ENCODE peak calls at places on chromosomes 4 and X, in ten cellular contexts. N is cardiac fibroblast, D is pancreas, B is AG10803, G is NT2/D1, T is brain microvascular endothelial cell, C is uterus, R is epithelial cell of esophagus, A is HFF-Myc, Y is IMR-90. H is an unnamed sample.

GRCh38 chr4:166882221-166882620 is 352.1 kb downstream of the SPOCK3 start:
- DNase-seq in Y (no peak), G (no peak), R (peak), N (no peak), B (no peak), D (no peak), A (no peak), T (no peak), C (no peak), H (no peak)

GRCh38 chrX:73944582-73944947 is 359.4 kb upstream of the ZCCHC13 start:
- DNase-seq in Y (peak), B (no peak), R (no peak), T (no peak), C (no peak), N (peak), G (no peak), D (no peak), A (no peak), H (no peak)

GRCh38 chr4:140976768-140977167 is 156.5 kb downstream of the RNF150 start:
- DNase-seq in Y (no peak), B (no peak), A (no peak), D (no peak), G (no peak), N (no peak), T (no peak), R (no peak), C (peak), H (no peak)

GRCh38 chr4:106676173-106676921 is 307.8 kb upstream of the GIMD1 start:
- DNase-seq in D (no peak), C (no peak), T (no peak), R (peak), Y (no peak), N (peak), A (no peak), B (peak), G (no peak), H (peak)

GRCh38 chr4:128663325-128663724 is 146.2 kb upstream of the JADE1 start:
- DNase-seq in A (no peak), G (no peak), B (no peak), T (no peak), Y (no peak), R (no peak), N (no peak), D (peak), C (no peak), H (no peak)

GRCh38 chr4:78772526-78773084 is 3.5 kb upstream of the BMP2K start:
- DNase-seq in G (no peak), N (no peak), Y (no peak), B (no peak), T (no peak), R (no peak), A (no peak), D (no peak), C (no peak), H (no peak)

GRCh38 chr4:129545599-129546278 is 449.8 kb downstream of the C4orf33 start:
- DNase-seq in A (no peak), D (peak), B (no peak), N (peak), T (peak), R (peak), G (no peak), Y (no peak), C (peak), H (peak)

GRCh38 chr4:54879576-54879975 is 221.8 kb downstream of the KIT start:
- DNase-seq in B (peak), A (no peak), R (peak), N (peak), T (peak), G (no peak), D (no peak), C (no peak), Y (peak), H (peak)

GRCh38 chrX:618761-619450 is 11.7 kb upstream of the SHOX start:
- DNase-seq in B (no peak), N (no peak), Y (no peak), G (no peak), D (no peak), R (no peak), A (no peak), C (no peak), T (no peak), H (no peak)

GRCh38 chr4:72208421-72209075 is 176.7 kb downstream of the NPFFR2 start:
- DNase-seq in Y (no peak), D (no peak), R (peak), G (no peak), B (peak), A (no peak), N (peak), T (no peak), C (no peak), H (no peak)

GRCh38 chrX:108033890-108034289 is 11.0 kb upstream of the VSIG1 start:
- DNase-seq in A (no peak), B (peak), T (no peak), C (no peak), R (no peak), D (no peak), G (no peak), Y (no peak), N (peak), H (no peak)

GRCh38 chrX:24149346-24150050 is at the start of gene ZFX:
- DNase-seq in A (no peak), C (peak), N (peak), T (peak), D (peak), B (peak), Y (peak), G (no peak), R (peak), H (peak)

GRCh38 chr4:76488905-76489798 is 54.1 kb downstream of the SHROOM3 start:
- DNase-seq in N (peak), R (no peak), T (no peak), C (no peak), G (no peak), A (no peak), B (peak), Y (peak), D (no peak), H (peak)
- H3K4me3 ChIP-seq in N (no peak), R (no peak), T (no peak), C (no peak), G (no peak), A (no peak), B (no peak), Y (no peak), D (no peak), H (no peak)

DNA sequence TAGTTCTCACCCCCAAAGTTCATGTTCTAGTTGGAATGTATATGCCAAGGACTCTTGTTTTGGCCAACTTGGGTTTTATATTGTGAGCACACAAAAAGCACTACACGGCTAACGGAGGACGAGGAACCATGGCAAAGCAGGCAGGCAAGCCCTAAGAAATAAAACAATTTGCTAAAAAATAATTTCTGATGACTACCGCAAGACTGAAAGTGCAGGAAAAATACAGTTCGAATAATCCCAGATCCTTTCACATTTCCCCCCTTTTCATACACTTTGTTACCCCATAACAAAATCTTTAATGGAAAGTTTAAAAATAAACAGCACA is 12.2 kb upstream of the PITX2 start:
- DNase-seq in C (no peak), R (no peak), Y (no peak), N (no peak), A (no peak), D (no peak), G (no peak), B (no peak), T (no peak), H (no peak)
- H3K4me3 ChIP-seq in C (no peak), R (no peak), Y (no peak), N (no peak), A (no peak), D (no peak), G (no peak), B (peak), T (no peak), H (no peak)

DNA sequence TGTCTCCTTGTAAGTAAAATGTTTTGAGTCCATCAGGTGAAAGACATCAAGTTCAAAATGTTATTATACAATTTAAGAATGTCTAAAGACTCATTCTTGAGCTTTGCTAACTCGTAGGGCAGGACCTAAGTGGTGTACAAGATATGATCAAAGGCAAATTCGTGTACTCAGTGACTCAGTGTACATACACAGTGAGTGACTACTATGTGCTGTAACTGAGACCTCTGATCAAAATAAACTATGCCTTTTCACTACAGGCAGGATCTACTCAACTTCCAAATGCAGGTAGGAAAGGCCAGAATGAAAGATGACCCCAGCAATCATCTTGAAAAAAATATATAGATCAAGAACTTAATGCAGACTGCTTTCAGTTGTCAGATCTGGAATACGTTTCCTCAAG is 49.9 kb downstream of the ADGRG2 start:
- DNase-seq in G (no peak), T (no peak), Y (no peak), N (no peak), A (no peak), R (peak), D (no peak), B (no peak), C (no peak), H (no peak)
- H3K4me3 ChIP-seq in G (no peak), T (no peak), Y (no peak), N (no peak), A (no peak), R (no peak), D (no peak), B (no peak), C (no peak), H (no peak)

DNA sequence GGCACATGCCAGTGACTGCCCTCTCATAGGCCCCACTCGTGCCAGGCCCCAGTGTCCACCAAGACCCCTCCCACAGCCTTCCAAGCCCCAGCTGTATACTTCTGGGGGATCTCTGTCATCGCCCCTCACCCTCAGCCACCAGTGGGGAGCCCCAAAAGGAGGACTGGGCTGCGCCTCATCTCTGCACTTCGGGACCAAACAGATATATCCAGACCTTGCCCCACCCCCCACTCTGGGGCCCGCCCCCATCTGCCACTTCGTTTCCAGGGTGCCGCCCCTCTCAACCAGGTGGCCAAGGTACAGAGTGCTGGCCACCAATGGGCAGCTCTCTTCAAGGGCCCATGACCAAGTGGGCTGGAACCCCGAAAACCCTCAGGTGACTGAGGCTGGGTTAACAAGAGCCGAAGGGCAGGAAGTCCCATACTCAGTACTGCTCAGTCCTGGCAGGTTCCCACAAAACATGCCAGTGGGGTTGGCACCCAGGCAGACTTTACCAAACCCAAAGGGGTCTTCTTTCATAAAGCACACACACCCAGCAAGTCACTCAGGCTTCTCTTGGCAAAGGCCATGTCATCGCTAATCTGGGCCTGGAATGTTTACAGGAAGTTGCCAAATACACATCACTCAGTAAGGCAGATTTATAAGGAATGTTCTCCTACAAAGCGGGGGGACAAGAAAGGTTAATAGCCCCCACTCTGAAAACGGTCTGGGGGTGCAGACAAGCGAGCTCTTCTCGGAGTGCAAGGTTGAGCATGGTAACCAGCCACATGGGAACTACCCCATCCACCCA is 4.4 kb downstream of the ZFYVE28 start:
- DNase-seq in B (peak), A (no peak), Y (no peak), C (no peak), R (peak), T (no peak), G (no peak), N (peak), D (no peak), H (no peak)
- H3K4me3 ChIP-seq in B (peak), A (no peak), Y (no peak), C (no peak), R (no peak), T (no peak), G (no peak), N (peak), D (no peak), H (no peak)